ENCODE peak calls at places on chromosomes 13 and 19, in five cellular contexts. C is right lobe of liver, W is H9, B is psoas muscle, D is A549. X is an unnamed sample. For H3K4me1, the result is how much of the 10 kb centered on the place peaks cover.

GRCh38 chr19:30064021-30064699 is 122.1 kb downstream of the URI1 start:
- DNase-seq in C (no peak), W (no peak), B (no peak), D (no peak), X (peak)

GRCh38 chr13:40970803-40971202 is 48.3 kb downstream of the ELF1 start:
- DNase-seq in C (no peak), W (no peak), B (no peak), D (no peak), X (no peak)

GRCh38 chr13:79741006-79741405 is 260.1 kb downstream of the NDFIP2 start:
- DNase-seq in C (no peak), W (no peak), B (no peak), D (no peak), X (no peak)

GRCh38 chr19:16104722-16105121 is 7.0 kb upstream of the RAB8A start:
- DNase-seq in C (no peak), W (no peak), B (no peak), D (no peak), X (no peak)

GRCh38 chr13:85137516-85137915 is 661.7 kb downstream of the SLITRK6 start:
- DNase-seq in C (no peak), W (no peak), B (no peak), D (no peak), X (no peak)

GRCh38 chr19:11142528-11143171 is 12.9 kb downstream of the SPC24 start:
- DNase-seq in C (peak), W (peak), B (peak), D (peak), X (peak)

GRCh38 chr19:3642987-3643386 is 16.4 kb upstream of the CACTIN start:
- DNase-seq in C (no peak), W (peak), B (no peak), D (peak), X (no peak)

GRCh38 chr13:38564751-38565150 is 122.1 kb upstream of the FREM2 start:
- DNase-seq in C (no peak), W (no peak), B (no peak), D (no peak), X (no peak)

GRCh38 chr13:45341799-45342584 is 1.0 kb upstream of the TPT1 start:
- DNase-seq in C (no peak), W (no peak), B (peak), D (no peak), X (peak)

GRCh38 chr19:39588066-39588465 is 14.3 kb upstream of the LGALS13 start:
- DNase-seq in C (no peak), W (no peak), B (no peak), D (no peak), X (no peak)

GRCh38 chr13:99308481-99309087 is 1.4 kb upstream of the GPR183 start:
- DNase-seq in C (no peak), W (no peak), B (no peak), D (no peak), X (no peak)

GRCh38 chr13:111665691-111666095 is 345.3 kb downstream of the TEX29 start:
- DNase-seq in C (no peak), W (peak), B (no peak), D (no peak), X (no peak)

GRCh38 chr19:39098365-39099269 is 14.4 kb downstream of the ACP7 start:
- DNase-seq in C (no peak), W (no peak), B (no peak), D (no peak), X (no peak)

GRCh38 chr19:5487222-5487621 is 32.0 kb downstream of the ZNRF4 start:
- DNase-seq in C (no peak), W (no peak), B (no peak), D (no peak), X (no peak)

GRCh38 chr13:35712907-35713685 is 236.6 kb upstream of the MAB21L1 start:
- DNase-seq in C (no peak), W (no peak), B (no peak), D (no peak), X (no peak)

GRCh38 chr13:29503041-29503837 is 92.2 kb downstream of the SLC7A1 start:
- DNase-seq in C (no peak), W (peak), B (peak), D (no peak), X (no peak)

GRCh38 chr13:59261928-59262488 is 901.7 kb downstream of the DIAPH3 start:
- DNase-seq in C (no peak), W (peak), B (no peak), D (peak), X (no peak)

GRCh38 chr19:28691683-28692082 is 521.3 kb downstream of the UQCRFS1 start:
- DNase-seq in C (no peak), W (no peak), B (no peak), D (no peak), X (no peak)

GRCh38 chr19:14478113-14478545 is 3.0 kb upstream of the PTGER1 start:
- DNase-seq in C (no peak), W (no peak), B (no peak), D (no peak), X (no peak)

GRCh38 chr19:50173144-50173543 is 10.1 kb upstream of the IZUMO2 start:
- DNase-seq in C (no peak), W (no peak), B (no peak), D (no peak), X (no peak)

GRCh38 chr19:48728882-48729645 is 9.5 kb upstream of the MAMSTR start:
- DNase-seq in C (no peak), W (peak), B (no peak), D (no peak), X (no peak)

GRCh38 chr19:31591258-31591657 is 242.0 kb upstream of the TSHZ3 start:
- DNase-seq in C (no peak), W (no peak), B (no peak), D (no peak), X (no peak)

GRCh38 chr13:80823472-80823871 is 482.5 kb upstream of the SPRY2 start:
- DNase-seq in C (no peak), W (no peak), B (no peak), D (no peak), X (no peak)

GRCh38 chr13:98961204-98962105 is 16.4 kb downstream of the DOCK9 start:
- DNase-seq in C (no peak), W (no peak), B (no peak), D (no peak), X (no peak)

GRCh38 chr13:108947551-108948030 is 318.2 kb downstream of the MYO16 start:
- DNase-seq in C (no peak), W (no peak), B (no peak), D (no peak), X (no peak)

GRCh38 chr13:109695402-109696190 is 90.8 kb downstream of the IRS2 start:
- DNase-seq in C (no peak), W (no peak), B (no peak), D (no peak), X (no peak)

GRCh38 chr19:12647490-12648071 is 19.0 kb downstream of the MAN2B1 start:
- DNase-seq in C (peak), W (peak), B (peak), D (no peak), X (peak)

GRCh38 chr19:14694867-14695266 is 5.0 kb downstream of the ZNF333 start:
- DNase-seq in C (no peak), W (no peak), B (no peak), D (no peak), X (no peak)

GRCh38 chr13:48748681-48749080 is 95.0 kb downstream of the CYSLTR2 start:
- DNase-seq in C (no peak), W (no peak), B (no peak), D (no peak), X (no peak)

GRCh38 chr19:39740395-39740794 is 2.6 kb upstream of the CLC start:
- DNase-seq in C (no peak), W (no peak), B (no peak), D (no peak), X (no peak)

GRCh38 chr13:36453518-36453917 is 21.2 kb downstream of the CCNA1 start:
- DNase-seq in C (no peak), W (no peak), B (no peak), D (no peak), X (no peak)

GRCh38 chr19:10007811-10008211 is 2.5 kb downstream of the COL5A3 start:
- DNase-seq in C (no peak), W (no peak), B (peak), D (no peak), X (no peak)

GRCh38 chr13:111558700-111559088 is 238.3 kb downstream of the TEX29 start:
- DNase-seq in C (no peak), W (no peak), B (no peak), D (no peak), X (no peak)

GRCh38 chr13:71879129-71879535 is 12.1 kb upstream of the DACH1 start:
- DNase-seq in C (no peak), W (peak), B (no peak), D (peak), X (no peak)

GRCh38 chr19:50497030-50497420 is 14.0 kb downstream of the JOSD2 start:
- DNase-seq in C (peak), W (no peak), B (no peak), D (no peak), X (no peak)

GRCh38 chr13:41060723-41061074 is 610 bp upstream of the WBP4 start:
- DNase-seq in C (peak), W (peak), B (peak), D (peak), X (peak)

GRCh38 chr13:21616880-21617279 is 12.9 kb upstream of the MICU2 start:
- DNase-seq in C (no peak), W (no peak), B (no peak), D (no peak), X (no peak)

GRCh38 chr13:107822006-107822405 is 393.3 kb downstream of the LIG4 start:
- DNase-seq in C (no peak), W (no peak), B (no peak), D (no peak), X (no peak)

GRCh38 chr13:81395368-81395767 is 1054.4 kb upstream of the SPRY2 start:
- DNase-seq in C (no peak), W (peak), B (no peak), D (no peak), X (no peak)

GRCh38 chr13:52921194-52921593 is 72.8 kb upstream of the PCDH8 start:
- DNase-seq in C (no peak), W (no peak), B (no peak), D (no peak), X (no peak)

GRCh38 chr19:447816-448546 is 12.9 kb downstream of the SHC2 start:
- DNase-seq in C (no peak), W (no peak), B (no peak), D (no peak), X (no peak)
- H3K27ac ChIP-seq in C (peak), W (no peak), B (no peak), D (no peak), X (no peak)

GRCh38 chr13:47549219-47549752 is 451.8 kb downstream of the SUCLA2 start:
- DNase-seq in C (no peak), W (no peak), B (no peak), D (no peak), X (no peak)
- H3K4me1 ChIP-seq in C (under half), W (under half), B (under half), D (under half), X (under half)

DNA sequence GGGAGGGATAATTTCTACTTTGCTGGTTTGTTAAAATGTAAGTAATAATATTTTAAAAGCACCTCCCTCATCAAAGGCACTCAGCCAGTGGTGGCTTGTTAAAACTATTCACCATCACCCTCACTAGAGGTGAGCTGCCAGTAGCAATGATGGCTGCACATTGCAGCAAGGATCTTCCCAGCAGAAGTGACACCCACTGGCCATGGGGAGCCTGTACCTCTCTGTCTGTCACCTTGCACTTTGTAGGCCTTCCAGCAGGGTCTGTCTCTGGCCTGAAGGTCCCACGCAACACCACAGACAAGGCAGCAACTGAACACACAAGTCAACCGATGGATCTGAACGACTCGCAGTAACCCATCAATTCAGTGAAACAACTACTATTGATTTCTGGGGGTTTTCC is 47.3 kb upstream of the C13orf42 start:
- DNase-seq in C (no peak), W (peak), B (no peak), D (peak), X (no peak)
- TF ChIP-seq CTCF in C (no peak), W (peak), B (no peak), D (no peak), X (no peak)

DNA sequence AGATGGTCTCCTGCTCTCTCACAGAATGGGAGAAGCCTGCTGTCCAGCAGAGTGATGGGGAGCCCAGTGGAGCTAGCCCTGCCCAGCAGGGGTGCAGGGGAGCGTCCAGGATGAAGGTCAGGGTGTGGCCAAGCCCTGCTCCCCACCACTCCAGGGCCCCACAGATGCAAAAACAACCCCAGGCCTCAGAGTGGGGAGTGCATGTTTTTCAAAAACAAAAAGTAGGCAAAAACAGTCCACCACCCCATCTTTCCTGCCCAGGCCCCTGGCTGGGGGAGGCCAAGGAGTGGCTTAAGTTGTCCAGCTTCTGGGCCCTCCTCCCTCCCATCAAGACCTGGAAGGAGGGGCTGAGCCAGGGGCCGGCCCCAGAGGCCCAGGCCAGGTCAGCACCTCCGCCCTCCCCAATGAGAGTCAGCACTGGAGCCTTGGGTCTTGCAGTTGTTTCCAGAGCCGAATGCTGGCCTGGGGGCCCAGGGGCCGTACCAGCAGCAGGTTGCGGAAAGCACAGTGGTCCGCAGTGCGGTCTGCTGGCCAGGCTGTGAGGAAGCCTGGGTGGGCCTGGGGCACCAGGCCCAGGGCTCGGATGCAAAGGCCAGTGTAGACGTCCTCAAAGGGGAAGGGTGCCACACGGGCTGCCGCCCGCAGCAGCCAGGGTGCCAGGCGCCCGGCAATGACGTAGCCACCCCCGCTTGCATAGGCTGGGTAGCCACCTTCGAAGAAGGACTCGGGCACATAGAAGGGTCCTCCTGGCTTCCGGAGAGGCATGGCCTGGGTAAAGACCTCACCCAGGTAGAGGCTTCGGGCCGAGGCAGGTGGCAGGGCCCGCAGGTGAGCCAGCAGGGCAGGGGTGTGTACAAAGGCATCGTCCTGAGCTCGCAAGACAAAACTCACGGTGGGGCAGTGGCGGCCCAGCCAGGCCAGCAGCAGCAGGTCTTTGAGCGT is 1.7 kb downstream of the B3GNT8 start:
- DNase-seq in C (no peak), W (no peak), B (no peak), D (no peak), X (no peak)
- H3K27ac ChIP-seq in C (no peak), W (no peak), B (no peak), D (no peak), X (peak)

DNA sequence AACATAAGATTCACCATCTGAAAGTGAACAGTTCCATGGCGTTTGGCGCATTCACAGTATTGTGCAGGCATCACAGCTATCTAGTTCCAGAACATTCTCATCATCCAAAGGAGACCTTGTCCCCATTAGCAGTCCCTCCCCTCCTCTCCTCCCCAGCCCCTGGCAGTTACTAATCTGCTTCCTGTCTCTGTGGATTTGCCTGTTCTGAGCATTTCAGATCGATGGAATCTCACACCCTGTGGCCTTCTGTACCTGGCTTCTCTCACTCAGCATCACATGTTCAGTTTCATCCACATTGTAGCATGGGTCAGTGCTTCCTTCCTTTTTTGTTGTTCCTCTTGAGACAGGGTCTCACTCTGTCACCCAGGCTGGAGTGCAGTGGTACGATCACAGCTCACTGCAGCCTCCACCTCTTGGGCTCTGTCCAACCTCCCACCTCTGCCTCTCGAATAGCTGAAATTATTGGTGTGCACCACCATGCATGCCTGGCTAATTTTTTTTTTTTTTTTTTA is 34.6 kb downstream of the CRTC1 start:
- DNase-seq in C (no peak), W (no peak), B (no peak), D (no peak), X (no peak)
- H3K4me1 ChIP-seq in C (under half), W (under half), B (under half), D (under half), X (under half)

GRCh38 chr19:45569619-45570421 is 14.8 kb downstream of the OPA3 start:
- DNase-seq in C (peak), W (peak), B (peak), D (peak), X (no peak)
- TF ChIP-seq CTCF in C (peak), W (peak), B (peak), D (peak), X (peak)

GRCh38 chr13:23718916-23719470 is 148.8 kb downstream of the TNFRSF19 start:
- DNase-seq in C (no peak), W (no peak), B (no peak), D (no peak), X (no peak)
- H3K27ac ChIP-seq in C (no peak), W (no peak), B (no peak), D (peak), X (no peak)

DNA sequence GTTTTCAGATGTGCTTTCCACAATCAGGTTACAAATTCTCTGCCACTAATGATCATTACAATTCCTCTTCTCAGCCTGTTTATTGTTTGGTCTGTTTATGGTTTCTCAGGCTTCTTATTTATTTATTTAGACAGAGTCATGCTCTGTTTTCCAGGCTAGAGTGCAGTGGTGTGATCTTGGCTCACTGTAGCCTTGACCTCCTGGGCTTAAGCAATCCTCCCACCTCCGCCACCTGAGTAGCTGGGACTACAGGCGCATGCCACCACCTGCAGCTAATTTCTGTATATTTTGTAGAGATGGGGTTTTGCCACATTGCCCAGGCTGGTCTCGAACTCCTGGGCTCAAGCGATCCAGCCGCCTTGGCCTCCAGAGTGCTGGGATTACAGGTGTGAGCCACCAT is 2.1 kb upstream of the ZSCAN5A start:
- DNase-seq in C (no peak), W (no peak), B (no peak), D (no peak), X (no peak)
- H3K4me1 ChIP-seq in C (under half), W (under half), B (under half), D (under half), X (under half)

DNA sequence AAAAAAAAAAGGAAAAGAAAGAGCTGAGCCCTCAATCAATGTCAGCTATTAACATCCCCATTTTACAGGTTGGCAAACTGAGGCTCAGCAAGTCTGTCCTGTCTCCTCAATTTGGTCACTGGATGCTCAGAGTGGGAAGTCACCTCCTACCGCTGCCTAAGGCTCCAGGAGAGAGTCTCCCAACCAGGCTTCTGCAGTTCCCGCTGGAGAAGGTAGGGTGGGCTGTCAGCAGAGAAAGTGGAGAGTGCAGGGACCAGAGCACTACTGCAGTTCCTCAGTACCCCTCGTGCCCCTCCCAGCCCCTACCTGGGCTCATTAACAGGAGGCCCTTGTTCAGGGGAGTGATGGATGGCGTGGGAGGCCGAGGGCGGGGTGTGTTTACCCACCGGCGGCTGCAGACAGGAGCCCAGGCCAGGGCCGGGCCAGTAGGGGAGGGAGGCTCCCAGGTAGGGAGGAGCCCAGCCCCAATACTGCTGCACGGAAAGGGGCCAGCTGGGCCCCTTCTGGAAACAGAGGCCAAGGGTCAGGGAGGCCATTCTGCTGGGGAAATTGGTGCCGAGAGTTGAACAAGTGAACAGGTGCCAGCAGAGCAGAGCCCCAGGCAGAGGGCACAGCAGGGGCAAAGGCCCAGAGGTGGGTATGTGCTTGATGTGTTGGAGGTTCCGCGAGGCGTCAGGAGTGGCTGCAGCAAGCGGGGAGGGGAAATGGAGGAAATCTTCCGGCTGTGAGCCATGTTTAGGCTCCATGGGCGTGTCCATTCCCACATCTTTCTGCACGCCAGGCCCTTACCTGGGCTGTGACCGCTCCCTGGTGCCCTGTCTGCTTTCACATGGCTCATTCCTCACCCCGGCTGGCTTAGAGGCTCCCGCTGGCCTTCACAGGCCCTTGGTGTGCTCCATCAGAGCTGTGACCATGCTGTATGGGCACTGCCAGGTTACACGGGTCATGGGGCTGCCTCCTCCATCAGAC is 7.6 kb upstream of the COMP start:
- DNase-seq in C (no peak), W (peak), B (no peak), D (no peak), X (no peak)
- TF ChIP-seq CTCF in C (no peak), W (peak), B (no peak), D (no peak), X (no peak)

X was measured in upper lobe of right lung.